ENCODE peak calls at places on chromosomes 6 and 20, in seven cellular contexts. P is HepG2, Z is A549, M is DND-41, I is fibroblast of lung, J is mammary epithelial cell, W is H1. U is an unnamed sample. For H3K4me1, the result is how much of the 10 kb centered on the place peaks cover.

GRCh38 chr6:159874475-159874874 is 16.3 kb upstream of the MAS1 start:
- DNase-seq in I (peak), W (no peak), P (no peak), Z (no peak), M (no peak), J (no peak), U (no peak)

GRCh38 chr6:146593978-146594377 is 4.8 kb upstream of the ADGB start:
- DNase-seq in I (no peak), M (no peak), Z (no peak), W (no peak), J (no peak), P (no peak), U (no peak)

GRCh38 chr20:20407891-20408805 is 40.2 kb downstream of the INSM1 start:
- DNase-seq in M (no peak), J (no peak), I (peak), Z (peak), W (no peak), P (peak), U (no peak)

GRCh38 chr20:1509237-1509636 is 18.0 kb upstream of the SIRPB2 start:
- DNase-seq in P (peak), J (peak), W (no peak), Z (peak), M (no peak), I (peak), U (no peak)

GRCh38 chr6:3226422-3227362 is 761 bp downstream of the TUBB2B start:
- DNase-seq in P (no peak), I (no peak), W (peak), Z (no peak), J (no peak), M (no peak), U (peak)

GRCh38 chr20:31278178-31278577 is 20.7 kb downstream of the DEFB115 start:
- DNase-seq in J (no peak), I (no peak), P (no peak), M (no peak), W (no peak), Z (no peak), U (no peak)

GRCh38 chr6:112694986-112695385 is 347.9 kb downstream of the RFPL4B start:
- DNase-seq in M (no peak), W (no peak), Z (no peak), I (peak), J (no peak), P (no peak), U (no peak)

GRCh38 chr6:36914227-36914794 is 28.6 kb downstream of the C6orf89 start:
- DNase-seq in Z (peak), M (no peak), J (peak), P (peak), W (peak), I (peak), U (peak)

GRCh38 chr6:169970306-169970988 is 219.0 kb downstream of the ERMARD start:
- DNase-seq in I (no peak), Z (no peak), J (no peak), W (peak), M (no peak), P (no peak), U (no peak)

GRCh38 chr6:85966859-85967258 is 324.2 kb upstream of the SYNCRIP start:
- DNase-seq in P (no peak), I (no peak), J (no peak), W (no peak), M (no peak), Z (no peak), U (no peak)

GRCh38 chr6:89009624-89010059 is 46.2 kb upstream of the RNGTT start:
- DNase-seq in W (no peak), P (no peak), Z (no peak), I (no peak), J (no peak), M (no peak), U (no peak)

GRCh38 chr6:90765895-90766294 is 179.0 kb upstream of the MAP3K7 start:
- DNase-seq in Z (no peak), M (no peak), W (no peak), I (no peak), J (no peak), P (no peak), U (no peak)

GRCh38 chr6:100432136-100432535 is 32.6 kb downstream of the SIM1 start:
- DNase-seq in W (no peak), I (no peak), J (no peak), Z (no peak), P (no peak), M (no peak), U (no peak)

GRCh38 chr6:129472239-129472638 is 237.7 kb downstream of the ARHGAP18 start:
- DNase-seq in W (no peak), P (no peak), M (no peak), I (no peak), Z (no peak), J (no peak), U (no peak)

GRCh38 chr20:54076259-54076658 is 5.9 kb upstream of the BCAS1 start:
- DNase-seq in W (no peak), J (no peak), I (no peak), M (no peak), P (no peak), Z (no peak), U (no peak)

GRCh38 chr20:53503517-53503919 is 90.1 kb downstream of the ZNF217 start:
- DNase-seq in Z (no peak), J (no peak), M (no peak), W (no peak), P (no peak), I (no peak), U (no peak)

GRCh38 chr20:23157741-23158140 is 71.6 kb upstream of the CD93 start:
- DNase-seq in P (no peak), W (peak), J (peak), I (no peak), Z (no peak), M (no peak), U (no peak)

GRCh38 chr20:37220796-37221195 is 40.8 kb downstream of the GHRH start:
- DNase-seq in J (no peak), Z (no peak), P (no peak), M (no peak), W (no peak), I (no peak), U (no peak)

GRCh38 chr20:13703265-13703664 is 64.5 kb upstream of the TASP1 start:
- DNase-seq in Z (no peak), M (no peak), P (no peak), W (no peak), J (no peak), I (no peak), U (no peak)

GRCh38 chr6:29907637-29908340 is 34.5 kb upstream of the HLA-A start:
- DNase-seq in M (no peak), J (no peak), Z (no peak), W (no peak), P (peak), I (no peak), U (no peak)

GRCh38 chr6:150183105-150183504 is 40.3 kb downstream of the PPP1R14C start:
- DNase-seq in Z (no peak), P (no peak), I (no peak), W (no peak), J (no peak), M (no peak), U (no peak)

GRCh38 chr6:151317995-151318365 is 73.4 kb downstream of the ZBTB2 start:
- DNase-seq in P (peak), I (no peak), M (no peak), W (no peak), Z (no peak), J (peak), U (no peak)

GRCh38 chr6:33886673-33887144 is 82.9 kb upstream of the MLN start:
- DNase-seq in M (peak), I (peak), P (no peak), J (no peak), Z (no peak), W (no peak), U (no peak)

GRCh38 chr20:58128635-58129625 is 99.5 kb downstream of the ANKRD60 start:
- DNase-seq in J (no peak), W (no peak), I (no peak), Z (no peak), M (no peak), P (no peak), U (no peak)

GRCh38 chr6:47598367-47598766 is 100.0 kb upstream of the ADGRF4 start:
- DNase-seq in W (no peak), M (no peak), Z (no peak), P (no peak), J (no peak), I (no peak), U (no peak)

GRCh38 chr6:147853574-147853973 is 345.1 kb downstream of the SAMD5 start:
- DNase-seq in M (no peak), I (no peak), W (no peak), P (no peak), Z (no peak), J (no peak), U (no peak)

GRCh38 chr6:101666256-101666655 is 272.7 kb downstream of the GRIK2 start:
- DNase-seq in M (no peak), W (no peak), I (peak), Z (no peak), J (peak), P (peak), U (peak)

GRCh38 chr6:133630651-133631050 is 258.3 kb upstream of the TCF21 start:
- DNase-seq in P (no peak), Z (no peak), I (no peak), J (no peak), W (no peak), M (no peak), U (no peak)

GRCh38 chr20:11941593-11942261 is 24.0 kb downstream of the BTBD3 start:
- DNase-seq in I (no peak), J (no peak), M (no peak), Z (no peak), P (no peak), W (no peak), U (no peak)

GRCh38 chr20:46087161-46087560 is 2.6 kb downstream of the NCOA5 start:
- DNase-seq in I (peak), Z (no peak), P (peak), W (no peak), M (no peak), J (no peak), U (no peak)

GRCh38 chr6:155412335-155412734 is 43.3 kb downstream of the NOX3 start:
- DNase-seq in I (peak), J (no peak), Z (no peak), W (no peak), P (no peak), M (no peak), U (no peak)

GRCh38 chr6:108966855-108967755 is 118.9 kb downstream of the ARMC2 start:
- DNase-seq in M (no peak), Z (no peak), J (peak), W (no peak), I (peak), P (peak), U (peak)

GRCh38 chr6:5028301-5028700 is 24.5 kb upstream of the RPP40 start:
- DNase-seq in I (no peak), J (no peak), M (no peak), W (no peak), P (no peak), Z (no peak), U (no peak)

GRCh38 chr6:114075300-114075699 is 104.4 kb upstream of the HDAC2 start:
- DNase-seq in Z (no peak), I (no peak), M (peak), P (no peak), J (no peak), W (no peak), U (no peak)

GRCh38 chr20:56826971-56827645 is 198.0 kb downstream of the TFAP2C start:
- DNase-seq in P (no peak), W (no peak), Z (no peak), J (peak), M (no peak), I (peak), U (peak)

GRCh38 chr6:25302677-25303128 is 23.5 kb downstream of the CARMIL1 start:
- DNase-seq in P (no peak), I (peak), J (peak), W (no peak), Z (peak), M (no peak), U (no peak)

GRCh38 chr20:36113015-36113414 is 41.5 kb upstream of the EPB41L1 start:
- DNase-seq in W (no peak), I (no peak), M (no peak), J (no peak), Z (no peak), P (no peak), U (no peak)

GRCh38 chr6:56021943-56022342 is 146.6 kb upstream of the BMP5 start:
- DNase-seq in Z (no peak), P (no peak), J (no peak), W (no peak), M (no peak), I (no peak), U (no peak)

DNA sequence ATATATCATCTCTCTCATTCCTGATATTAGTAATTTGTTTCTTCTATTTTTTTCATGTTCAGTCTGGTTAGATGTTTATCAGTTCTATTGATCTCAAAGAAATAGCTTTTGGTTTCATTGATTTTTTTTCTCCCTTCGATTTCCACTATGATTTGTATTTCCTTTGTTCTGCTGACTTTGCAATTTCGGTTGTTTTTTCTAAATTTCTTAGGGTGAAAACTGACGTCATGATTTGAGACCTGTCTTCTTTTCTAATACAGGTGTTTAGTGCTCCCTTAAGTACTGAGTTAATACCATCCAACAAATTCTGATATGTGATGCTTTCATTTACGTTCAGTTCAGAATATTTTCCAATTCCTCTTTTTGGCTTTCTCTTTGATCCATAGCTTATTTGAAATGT is 25.2 kb downstream of the STX7 start:
- DNase-seq in I (no peak), P (no peak), J (no peak), Z (no peak), M (no peak), W (no peak), U (no peak)
- H3K4me1 ChIP-seq in I (under half), P (under half), J (under half), Z (under half), M (under half), W (under half), U (under half)

DNA sequence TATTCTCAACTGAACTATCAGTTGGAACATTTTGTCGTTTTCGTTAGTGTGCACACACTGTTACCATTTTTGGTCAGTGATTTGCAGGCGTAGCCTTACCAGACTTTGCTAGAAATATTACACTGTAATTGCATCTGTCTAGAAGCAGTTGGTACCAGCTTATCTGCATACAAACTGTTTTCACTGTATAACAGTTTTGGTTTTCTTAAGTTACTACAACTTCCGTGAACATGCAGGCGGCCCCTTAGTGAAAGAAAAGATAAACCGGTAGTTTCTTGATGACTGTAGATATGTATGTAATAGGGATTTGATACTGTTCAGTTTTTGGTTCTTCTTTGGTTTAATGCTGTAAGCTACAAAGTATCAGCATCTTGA is 1.3 kb downstream of the DSTN start:
- DNase-seq in Z (no peak), P (no peak), I (peak), W (no peak), M (no peak), J (no peak), U (no peak)
- H3K27ac ChIP-seq in Z (peak), P (no peak), I (peak), W (no peak), M (no peak), J (peak), U (peak)

GRCh38 chr6:168864541-168865495 is 388.8 kb downstream of the THBS2 start:
- DNase-seq in P (no peak), M (no peak), Z (no peak), J (no peak), I (no peak), W (no peak), U (no peak)

GRCh38 chr6:168860987-168861386 is 392.7 kb downstream of the THBS2 start:
- DNase-seq in J (no peak), M (no peak), I (no peak), W (no peak), P (no peak), Z (no peak), U (no peak)

GRCh38 chr6:168863467-168863866 is 390.2 kb downstream of the THBS2 start:
- DNase-seq in J (no peak), M (no peak), P (no peak), I (no peak), Z (no peak), W (no peak), U (no peak)

GRCh38 chr6:168862346-168862980 is 391.2 kb downstream of the THBS2 start:
- DNase-seq in M (no peak), W (no peak), P (no peak), J (no peak), Z (no peak), I (no peak), U (no peak)

DNA sequence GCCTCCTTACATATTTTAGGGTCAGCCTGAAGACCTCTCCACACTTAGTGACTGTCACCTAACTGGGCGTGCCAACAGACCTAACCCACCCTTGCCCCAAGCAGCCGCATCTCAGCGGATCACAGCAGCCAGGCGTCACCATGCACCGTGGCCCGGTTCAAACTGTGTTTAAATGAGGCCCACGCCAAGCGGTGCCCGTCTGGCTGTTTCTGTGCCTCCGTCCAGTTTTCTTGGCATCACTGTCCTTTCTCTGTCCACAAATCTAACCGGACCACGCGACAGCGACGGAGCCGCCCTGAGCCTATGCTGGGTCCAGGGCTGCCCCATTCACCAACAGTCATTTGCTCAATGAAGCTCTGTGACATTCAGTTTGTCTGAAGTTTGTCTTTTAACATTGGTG is 393.3 kb downstream of the THBS2 start:
- DNase-seq in W (no peak), M (no peak), J (no peak), I (no peak), Z (no peak), P (no peak), U (no peak)
- H3K4me2 ChIP-seq in W (no peak), M (no peak), J (no peak), I (no peak), Z (no peak), P (no peak), U (no peak)

DNA sequence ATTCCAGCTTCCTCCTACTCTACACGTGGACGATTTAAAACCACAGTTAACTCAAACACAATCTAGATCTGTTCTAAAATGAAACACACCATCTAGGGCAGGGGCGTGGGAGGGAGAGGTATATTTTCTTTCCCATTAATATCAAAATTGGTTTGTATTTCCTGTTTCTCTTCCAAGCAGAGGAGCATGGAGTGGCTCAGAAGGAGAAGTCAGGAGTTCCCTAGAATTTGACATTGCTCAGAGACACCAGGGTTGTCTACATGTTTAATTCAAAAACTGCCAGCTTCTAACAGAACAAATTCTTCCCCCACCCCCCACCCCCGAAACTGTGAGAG is 2.3 kb downstream of the PREX1 start:
- DNase-seq in W (no peak), P (no peak), J (no peak), Z (no peak), I (no peak), M (no peak), U (no peak)
- H3K4me1 ChIP-seq in W (under half), P (under half), J (under half), Z (under half), I (under half), M (under half), U (under half)

GRCh38 chr6:52483671-52484003 is 63.5 kb downstream of the EFHC1 start:
- DNase-seq in Z (no peak), W (no peak), J (no peak), P (no peak), M (no peak), I (no peak), U (no peak)

GRCh38 chr6:52482903-52483670 is 62.9 kb downstream of the EFHC1 start:
- DNase-seq in J (peak), M (no peak), W (no peak), I (no peak), P (peak), Z (no peak), U (no peak)
- H3K27ac ChIP-seq in J (no peak), M (no peak), W (no peak), I (no peak), P (no peak), Z (no peak), U (no peak)

U was measured in PC-9.